ENCODE peak calls at places on chromosomes 11 and 22, in nine cellular contexts. J is adipocyte; M is BE2C; X is A673; C is tibial nerve; G is mammary epithelial cell; E is PC-9; T is CD8-positive, alpha-beta memory T cell; F is CD8-positive, alpha-beta T cell. A is an unnamed sample.
A peak's percentile ranks its signal among the peaks of the same experiment; 100 is the strongest.

GRCh38 chr11:114080219-114080618 is 20.7 kb downstream of the ZBTB16 start:
- DNase-seq in J (no peak), M (no peak), X (peak; percentile 77), C (no peak), G (no peak), E (no peak), T (no peak), F (no peak), A (peak; percentile 81)

GRCh38 chr22:46012182-46012880 is 35.4 kb upstream of the WNT7B start:
- DNase-seq in J (no peak), M (peak; percentile 17), X (no peak), C (no peak), G (no peak), E (no peak), T (no peak), F (no peak), A (no peak)

GRCh38 chr11:74466916-74467885 is at the start of gene KCNE3:
- DNase-seq in J (peak; percentile 39), M (no peak), X (peak; percentile 89), C (no peak), G (no peak), E (no peak), T (no peak), F (no peak), A (no peak)

GRCh38 chr11:32893947-32894827 is 1.6 kb downstream of the QSER1 start:
- DNase-seq in J (peak; percentile 80), M (peak; percentile 13), X (peak; percentile 92), C (peak; percentile 16), G (peak; percentile 88), E (peak; percentile 92), T (peak; percentile 17), F (no peak), A (no peak)

GRCh38 chr11:12418019-12418611 is 40.7 kb downstream of the PARVA start:
- DNase-seq in J (peak; percentile 63), M (no peak), X (peak; percentile 64), C (no peak), G (peak; percentile 32), E (no peak), T (no peak), F (no peak), A (no peak)

GRCh38 chr11:61482513-61482912 is 26.0 kb upstream of the LRRC10B start:
- DNase-seq in J (peak; percentile 37), M (no peak), X (peak; percentile 39), C (no peak), G (no peak), E (no peak), T (no peak), F (no peak), A (no peak)

GRCh38 chr22:46843691-46844297 is 81.3 kb downstream of the TBC1D22A start:
- DNase-seq in J (peak; percentile 57), M (no peak), X (no peak), C (no peak), G (peak; percentile 55), E (no peak), T (no peak), F (no peak), A (no peak)

GRCh38 chr11:34149786-34150185 is 44.4 kb downstream of the NAT10 start:
- DNase-seq in J (no peak), M (peak; percentile 40), X (peak; percentile 57), C (no peak), G (no peak), E (no peak), T (no peak), F (no peak), A (no peak)

GRCh38 chr11:46898396-46899095 is 19.8 kb downstream of the LRP4 start:
- DNase-seq in J (no peak), M (no peak), X (no peak), C (no peak), G (no peak), E (peak; percentile 85), T (no peak), F (no peak), A (peak; percentile 64)

GRCh38 chr11:66101055-66101454 is 31.0 kb downstream of the PACS1 start:
- DNase-seq in J (no peak), M (no peak), X (no peak), C (no peak), G (no peak), E (no peak), T (no peak), F (no peak), A (no peak)

GRCh38 chr11:35142481-35143207 is 3.7 kb downstream of the CD44 start:
- DNase-seq in J (peak; percentile 74), M (no peak), X (no peak), C (no peak), G (peak; percentile 77), E (peak; percentile 78), T (peak; percentile 55), F (peak; percentile 69), A (no peak)

GRCh38 chr11:123063396-123064267 is 1.7 kb upstream of the HSPA8 start:
- DNase-seq in J (peak; percentile 71), M (peak; percentile 50), X (peak; percentile 79), C (peak; percentile 63), G (peak; percentile 60), E (no peak), T (peak; percentile 66), F (peak; percentile 49), A (no peak)

GRCh38 chr11:123065634-123066033 is 3.7 kb upstream of the HSPA8 start:
- DNase-seq in J (peak; percentile 84), M (no peak), X (peak; percentile 41), C (no peak), G (no peak), E (no peak), T (no peak), F (no peak), A (no peak)

GRCh38 chr11:123062892-123063395 is 1.0 kb upstream of the HSPA8 start:
- DNase-seq in J (no peak), M (no peak), X (peak; percentile 77), C (no peak), G (no peak), E (no peak), T (no peak), F (no peak), A (no peak)

GRCh38 chr11:123062158-123062891 is 389 bp upstream of the HSPA8 start:
- DNase-seq in J (peak; percentile 100), M (peak; percentile 99), X (peak; percentile 100), C (peak; percentile 97), G (peak; percentile 100), E (peak; percentile 97), T (peak; percentile 100), F (peak; percentile 100), A (peak; percentile 98)

DNA sequence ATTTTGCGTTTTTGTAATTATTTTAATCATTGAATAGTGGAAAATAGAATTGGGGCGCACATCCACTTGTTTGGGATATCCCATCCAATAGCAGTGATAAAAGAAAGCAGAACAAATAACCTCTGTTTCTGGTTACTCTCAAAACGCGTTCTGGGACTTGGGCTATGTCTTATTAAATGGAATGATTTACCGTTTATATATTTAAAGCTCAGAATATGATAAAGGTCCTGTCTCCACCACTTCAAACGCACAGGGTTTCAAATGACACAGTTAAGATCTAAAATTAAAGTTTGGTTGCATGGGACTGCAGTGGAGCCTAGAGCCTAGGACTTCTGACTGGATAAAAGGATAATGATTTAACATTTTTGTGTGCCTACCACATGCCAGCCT is 2.3 kb upstream of the HSPA8 start:
- DNase-seq in J (no peak), M (no peak), X (no peak), C (no peak), G (no peak), E (no peak), T (no peak), F (no peak), A (no peak)
- H3K4me3 ChIP-seq in J (peak overlapping the region; percentile 97), M (peak overlapping the region; percentile 98), X (peak overlapping the region; percentile 83), C (peak overlapping the region; percentile 84), G (peak overlapping the region; percentile 96), E (peak overlapping the region; percentile 77), T (peak overlapping the region; percentile 82), F (peak overlapping the region; percentile 70), A (peak overlapping the region; percentile 99)

DNA sequence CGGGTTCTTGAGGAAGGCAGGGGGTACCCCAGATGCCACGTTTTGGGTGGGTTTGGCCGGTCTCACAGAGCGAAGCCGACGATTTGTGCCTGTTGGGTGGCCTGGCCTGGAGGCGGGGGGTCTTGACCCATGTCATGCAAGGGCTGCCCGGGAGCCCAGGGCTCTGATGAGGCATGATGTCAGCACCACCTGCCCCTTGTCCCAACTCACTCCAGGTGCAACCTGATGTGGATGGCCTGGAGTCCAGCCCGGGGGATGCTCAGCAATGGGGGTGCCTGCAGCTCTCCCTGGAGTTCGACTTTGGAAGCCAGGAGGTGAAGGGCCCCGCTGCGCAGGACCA is 851 bp downstream of the SYT8 start:
- DNase-seq in J (no peak), M (no peak), X (no peak), C (no peak), G (no peak), E (no peak), T (no peak), F (no peak), A (no peak)
- H3K4me3 ChIP-seq in J (no peak overlapping the region), M (no peak overlapping the region), X (no peak overlapping the region), C (no peak overlapping the region), G (peak overlapping the region; percentile 44), E (no peak overlapping the region), T (no peak overlapping the region), F (no peak overlapping the region), A (no peak overlapping the region)

GRCh38 chr11:100682247-100682969 is 4.7 kb upstream of the ARHGAP42 start:
- DNase-seq in J (peak; percentile 74), M (no peak), X (peak; percentile 59), C (no peak), G (peak; percentile 24), E (no peak), T (no peak), F (no peak), A (no peak)

GRCh38 chr11:100683107-100683506 is 4.0 kb upstream of the ARHGAP42 start:
- DNase-seq in J (no peak), M (no peak), X (no peak), C (no peak), G (no peak), E (no peak), T (no peak), F (no peak), A (no peak)

GRCh38 chr11:100686476-100686875 is 612 bp upstream of the ARHGAP42 start:
- DNase-seq in J (no peak), M (no peak), X (no peak), C (no peak), G (no peak), E (no peak), T (no peak), F (no peak), A (no peak)

GRCh38 chr11:100687032-100687629 is at the start of gene ARHGAP42:
- DNase-seq in J (peak; percentile 78), M (peak; percentile 78), X (peak; percentile 71), C (peak; percentile 36), G (peak; percentile 68), E (peak; percentile 61), T (peak; percentile 5), F (peak; percentile 20), A (no peak)

GRCh38 chr11:100684101-100685065 is 2.7 kb upstream of the ARHGAP42 start:
- DNase-seq in J (no peak), M (no peak), X (no peak), C (no peak), G (peak; percentile 71), E (peak; percentile 90), T (no peak), F (no peak), A (peak; percentile 27)
- H3K4me3 ChIP-seq in J (no peak overlapping the region), M (no peak overlapping the region), X (no peak overlapping the region), C (no peak overlapping the region), G (no peak overlapping the region), E (no peak overlapping the region), T (no peak overlapping the region), F (no peak overlapping the region), A (no peak overlapping the region)

DNA sequence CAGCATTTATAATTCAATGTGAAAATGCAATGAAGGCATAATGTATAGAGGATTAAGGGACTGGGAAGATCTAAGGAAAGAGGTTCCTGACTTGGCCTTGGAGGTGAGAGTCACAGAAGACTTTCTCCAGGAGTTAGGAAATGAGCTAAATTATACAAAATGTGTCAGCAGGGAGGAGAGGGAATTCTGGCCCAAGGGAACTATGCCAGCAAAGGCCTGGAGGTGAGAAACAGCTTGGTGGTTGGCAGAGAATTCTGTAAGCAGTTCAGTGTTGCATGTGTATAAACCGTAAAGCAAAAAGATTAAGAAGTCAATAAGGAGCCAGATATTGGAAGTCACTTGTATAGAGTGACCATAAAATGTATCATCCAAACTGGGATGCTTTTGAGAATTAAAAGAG is 142.2 kb upstream of the SESN3 start:
- DNase-seq in J (no peak), M (no peak), X (no peak), C (no peak), G (no peak), E (no peak), T (no peak), F (no peak), A (no peak)
- H3K4me3 ChIP-seq in J (no peak overlapping the region), M (no peak overlapping the region), X (no peak overlapping the region), C (no peak overlapping the region), G (no peak overlapping the region), E (no peak overlapping the region), T (no peak overlapping the region), F (no peak overlapping the region), A (no peak overlapping the region)

A was measured in LNCaP clone FGC.